ENCODE peak calls at places on chromosomes 7 and 10, in five cellular contexts. W, B, V, P and N are unnamed samples.

GRCh38 chr7:128773604-128774003 is 2.0 kb downstream of the OPN1SW start:
- DNase-seq in V (no peak), B (no peak), W (no peak), P (no peak), N (no peak)

GRCh38 chr10:4016214-4016740 is 231.3 kb upstream of the KLF6 start:
- DNase-seq in B (no peak), V (no peak), P (peak), W (no peak), N (no peak)

GRCh38 chr7:148697256-148697841 is 1.4 kb upstream of the CUL1 start:
- DNase-seq in P (peak), W (no peak), V (no peak), B (no peak), N (no peak)

GRCh38 chr10:10421071-10421470 is 596.6 kb upstream of the CELF2 start:
- DNase-seq in P (no peak), B (no peak), W (no peak), V (no peak), N (no peak)

GRCh38 chr10:14971867-14972448 is 12.8 kb downstream of the MEIG1 start:
- DNase-seq in B (no peak), V (no peak), P (peak), W (no peak), N (no peak)

GRCh38 chr7:1579481-1580421 is 9.9 kb upstream of the PSMG3 start:
- DNase-seq in V (peak), B (peak), W (no peak), P (peak), N (peak)

GRCh38 chr7:158274404-158274811 is 313.2 kb downstream of the PTPRN2 start:
- DNase-seq in P (no peak), V (no peak), W (no peak), B (no peak), N (no peak)

GRCh38 chr10:62582804-62583208 is 208.6 kb downstream of the ZNF365 start:
- DNase-seq in V (no peak), B (no peak), W (no peak), P (no peak), N (no peak)

GRCh38 chr7:155531686-155532085 is 14.7 kb downstream of the CNPY1 start:
- DNase-seq in W (no peak), P (no peak), V (peak), B (no peak), N (no peak)

GRCh38 chr7:108299251-108300014 is 156.8 kb downstream of the NRCAM start:
- DNase-seq in P (no peak), W (no peak), V (no peak), B (no peak), N (no peak)

GRCh38 chr7:43735403-43735801 is 6.1 kb upstream of the COA1 start:
- DNase-seq in P (no peak), B (no peak), W (no peak), V (no peak), N (no peak)

DNA sequence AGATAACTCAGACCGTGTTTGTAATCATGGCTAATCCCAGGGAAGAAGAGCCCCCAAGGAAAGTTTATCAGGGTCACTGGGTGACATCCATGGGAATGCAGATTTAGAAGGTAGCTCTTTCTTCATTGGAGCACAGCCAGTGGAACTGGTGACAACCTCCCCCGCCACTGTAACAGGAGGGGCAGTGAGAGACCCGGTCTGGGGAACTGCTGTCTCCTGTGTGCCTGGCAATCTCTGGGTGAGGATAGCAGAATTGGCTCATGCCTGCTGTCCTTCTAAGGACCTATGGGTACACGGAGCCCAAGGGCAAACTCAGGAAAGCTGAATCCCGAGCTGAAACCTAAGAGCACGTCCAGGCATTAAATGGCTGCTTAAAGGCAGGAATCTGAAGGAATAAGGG is 341.6 kb downstream of the ABCA13 start:
- DNase-seq in V (no peak), B (no peak), P (no peak), W (no peak), N (no peak)
- TF ChIP-seq TAF1 in V (no peak), B (no peak), P (no peak), W (no peak), N (no peak)

GRCh38 chr7:118214051-118214832 is 10.3 kb upstream of the ANKRD7 start:
- DNase-seq in V (no peak), P (no peak), B (peak), W (peak), N (peak)
- TF ChIP-seq POLR2A in V (no peak), P (no peak), B (peak), W (peak), N (peak)

DNA sequence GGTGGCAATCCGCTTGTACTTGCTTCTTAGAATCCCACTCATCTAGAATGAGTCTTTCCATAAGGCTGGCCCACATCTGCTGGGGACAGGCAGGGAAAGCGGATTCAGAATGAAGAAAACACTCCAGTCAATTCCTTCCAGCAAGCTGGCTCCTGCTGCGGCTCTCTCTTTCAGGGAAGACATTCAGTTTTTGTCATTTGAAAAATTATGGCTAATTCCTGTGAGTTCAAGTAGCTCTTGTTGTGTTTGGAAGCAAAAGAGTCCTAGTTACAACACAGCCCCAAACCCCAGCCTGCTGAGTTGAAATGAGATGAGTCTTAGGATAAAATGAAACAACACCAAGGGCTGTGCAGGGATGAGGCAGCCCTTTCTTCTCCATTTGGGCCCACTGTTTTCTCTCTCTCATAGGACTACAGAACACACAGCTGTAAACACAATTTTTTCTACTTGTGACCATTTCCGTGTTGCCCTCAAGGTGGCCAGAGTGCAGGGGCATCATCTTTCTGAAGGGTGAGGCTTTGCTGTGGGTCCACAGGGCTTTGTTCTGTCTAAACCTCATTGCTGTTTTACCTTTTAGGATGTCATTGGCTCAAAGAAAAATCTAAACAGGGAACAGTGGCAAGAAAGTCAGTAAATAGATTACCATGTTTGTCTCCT is 90.8 kb upstream of the EEPD1 start:
- DNase-seq in W (no peak), B (no peak), V (no peak), P (no peak), N (no peak)
- TF ChIP-seq TAF1 in W (no peak), B (no peak), V (no peak), P (no peak), N (no peak)

DNA sequence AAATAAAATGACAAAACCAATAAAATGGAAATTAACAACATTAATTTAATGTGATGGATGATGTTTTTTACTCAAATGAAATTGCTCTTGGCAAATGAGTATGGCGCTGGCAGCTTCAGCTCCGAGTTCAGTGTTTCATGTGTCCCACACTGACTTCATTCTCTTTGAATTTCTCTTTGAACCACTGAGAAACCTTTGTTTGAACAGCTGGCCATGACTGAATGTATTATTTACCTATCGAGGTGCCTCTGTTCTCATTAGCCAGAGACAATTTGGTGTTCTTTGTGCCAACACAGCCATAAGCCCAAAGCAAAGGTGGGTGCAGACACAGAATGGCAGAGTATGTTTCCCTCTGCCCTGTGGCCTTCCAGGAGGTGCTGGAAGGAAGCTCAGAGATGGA is 42.1 kb downstream of the TMEM178B start:
- DNase-seq in W (no peak), P (no peak), B (no peak), V (no peak), N (no peak)
- TF ChIP-seq POLR2A in W (no peak), P (no peak), B (no peak), V (no peak), N (no peak)

GRCh38 chr7:89837515-89837914 is 316.8 kb upstream of the STEAP1 start:
- DNase-seq in W (no peak), P (no peak), V (no peak), B (no peak), N (no peak)
- TF ChIP-seq TAF1 in W (no peak), P (no peak), V (no peak), B (no peak), N (no peak)

DNA sequence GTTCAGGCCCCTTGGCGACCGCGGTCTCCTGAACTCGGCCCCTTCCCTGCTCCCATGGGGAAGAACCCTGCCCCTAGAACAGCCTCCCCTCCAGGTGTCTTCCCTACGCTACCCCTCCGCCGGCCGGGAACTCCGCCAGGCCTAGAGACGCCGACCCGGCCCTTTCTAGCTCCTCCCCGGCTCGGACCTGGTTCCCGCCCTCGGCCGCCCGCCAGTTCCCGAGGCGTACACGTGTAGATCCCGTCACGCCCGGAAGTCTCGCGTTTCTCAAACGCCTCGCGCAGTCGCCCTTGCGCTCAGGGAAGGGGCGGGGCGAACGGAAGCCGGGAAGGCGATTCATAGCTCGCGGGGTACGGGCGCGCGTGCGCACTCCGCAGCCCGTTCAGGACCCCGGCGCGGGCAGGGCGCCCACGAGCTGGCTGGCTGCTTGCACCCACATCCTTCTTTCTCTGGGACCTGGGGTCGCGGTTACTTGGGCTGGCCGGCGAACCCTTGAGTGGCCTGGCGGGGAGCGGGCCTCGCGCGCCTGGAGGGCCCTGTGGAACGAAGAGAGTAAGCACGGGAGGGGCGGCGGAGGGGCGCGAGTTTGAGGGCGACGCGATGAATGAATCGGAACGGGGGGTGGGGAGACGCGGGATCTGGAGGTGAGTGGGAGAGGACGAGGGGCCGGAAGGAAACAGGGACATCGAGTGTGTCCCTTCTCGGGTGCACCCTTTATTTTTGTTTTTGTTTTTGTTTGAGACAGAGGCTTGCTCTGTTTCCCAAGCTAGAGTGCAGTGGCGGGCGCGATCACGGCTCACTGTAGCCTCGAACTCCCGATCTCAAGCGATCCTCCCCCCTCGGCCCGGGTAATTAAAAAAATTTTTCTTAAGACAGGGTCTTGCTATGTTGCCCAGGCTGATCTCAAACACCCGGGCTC is at the start of gene POP7:
- DNase-seq in V (peak), W (peak), P (peak), B (peak), N (peak)
- TF ChIP-seq POLR2A in V (peak), W (peak), P (peak), B (peak), N (peak)

GRCh38 chr7:99514050-99514449 is 9.6 kb downstream of the ZKSCAN5 start:
- DNase-seq in P (no peak), B (no peak), W (no peak), V (no peak), N (no peak)
- TF ChIP-seq TAF1 in P (no peak), B (no peak), W (no peak), V (no peak), N (no peak)